ENCODE peak calls at places on chromosomes 5 and 9, in four cellular contexts. One of them, this sample, is unnamed.

GRCh38 chr5:143870871-143871632 is 59.1 kb downstream of the HMHB1 start:
- DNase-seq in mesendoderm: peak
- DNase-seq in AG04450: no peak
- DNase-seq in adipocyte: no peak
- DNase-seq in this sample: no peak

GRCh38 chr5:137142371-137143243 is 356.5 kb downstream of the SPOCK1 start:
- DNase-seq in mesendoderm: no peak
- DNase-seq in AG04450: peak
- DNase-seq in adipocyte: peak
- DNase-seq in this sample: peak

GRCh38 chr9:73039253-73039915 is 86.5 kb upstream of the ALDH1A1 start:
- DNase-seq in mesendoderm: no peak
- DNase-seq in AG04450: no peak
- DNase-seq in adipocyte: peak
- DNase-seq in this sample: peak

GRCh38 chr5:57174128-57174849 is 430 bp downstream of the GPBP1 start:
- DNase-seq in mesendoderm: peak
- DNase-seq in AG04450: no peak
- DNase-seq in adipocyte: peak
- DNase-seq in this sample: peak

GRCh38 chr9:4375424-4376195 is 75.7 kb upstream of the GLIS3 start:
- DNase-seq in mesendoderm: no peak
- DNase-seq in AG04450: peak
- DNase-seq in adipocyte: peak
- DNase-seq in this sample: peak

GRCh38 chr9:99222416-99223280 is 566 bp downstream of the SEC61B start:
- DNase-seq in mesendoderm: peak
- DNase-seq in AG04450: no peak
- DNase-seq in adipocyte: peak
- DNase-seq in this sample: peak

GRCh38 chr9:89698606-89699005 is 93.8 kb downstream of the GADD45G start:
- DNase-seq in mesendoderm: no peak
- DNase-seq in AG04450: no peak
- DNase-seq in adipocyte: no peak
- DNase-seq in this sample: no peak

GRCh38 chr5:60248900-60249299 is 355.4 kb upstream of the PDE4D start:
- DNase-seq in mesendoderm: no peak
- DNase-seq in AG04450: no peak
- DNase-seq in adipocyte: no peak
- DNase-seq in this sample: no peak

GRCh38 chr5:101782352-101783087 is 513.6 kb downstream of the SLCO4C1 start:
- DNase-seq in mesendoderm: no peak
- DNase-seq in AG04450: no peak
- DNase-seq in adipocyte: no peak
- DNase-seq in this sample: no peak

GRCh38 chr5:176151286-176151685 is 86.9 kb upstream of the SIMC1 start:
- DNase-seq in mesendoderm: no peak
- DNase-seq in AG04450: peak
- DNase-seq in adipocyte: peak
- DNase-seq in this sample: peak

GRCh38 chr5:93591323-93591945 is 8.4 kb downstream of the NR2F1 start:
- DNase-seq in mesendoderm: no peak
- DNase-seq in AG04450: no peak
- DNase-seq in adipocyte: no peak
- DNase-seq in this sample: no peak

GRCh38 chr9:78620764-78621163 is 323.8 kb downstream of the PSAT1 start:
- DNase-seq in mesendoderm: no peak
- DNase-seq in AG04450: peak
- DNase-seq in adipocyte: peak
- DNase-seq in this sample: peak

GRCh38 chr5:59088546-59088945 is 505.7 kb downstream of the RAB3C start:
- DNase-seq in mesendoderm: no peak
- DNase-seq in AG04450: no peak
- DNase-seq in adipocyte: no peak
- DNase-seq in this sample: no peak

GRCh38 chr5:144187699-144188294 is 17.1 kb downstream of the KCTD16 start:
- DNase-seq in mesendoderm: no peak
- DNase-seq in AG04450: peak
- DNase-seq in adipocyte: peak
- DNase-seq in this sample: peak

GRCh38 chr5:51018423-51018822 is 352.0 kb downstream of the PARP8 start:
- DNase-seq in mesendoderm: no peak
- DNase-seq in AG04450: no peak
- DNase-seq in adipocyte: no peak
- DNase-seq in this sample: no peak

GRCh38 chr5:141493500-141494422 is 4.9 kb downstream of the PCDHGC5 start:
- DNase-seq in mesendoderm: no peak
- DNase-seq in AG04450: no peak
- DNase-seq in adipocyte: no peak
- DNase-seq in this sample: no peak

GRCh38 chr5:1347571-1347970 is 2.7 kb upstream of the CLPTM1L start:
- DNase-seq in mesendoderm: no peak
- DNase-seq in AG04450: no peak
- DNase-seq in adipocyte: no peak
- DNase-seq in this sample: no peak

GRCh38 chr5:160802567-160802966 is 49.4 kb downstream of the ATP10B start:
- DNase-seq in mesendoderm: peak
- DNase-seq in AG04450: no peak
- DNase-seq in adipocyte: no peak
- DNase-seq in this sample: no peak

GRCh38 chr5:77200663-77201062 is 9.8 kb upstream of the PDE8B start:
- DNase-seq in mesendoderm: no peak
- DNase-seq in AG04450: no peak
- DNase-seq in adipocyte: no peak
- DNase-seq in this sample: no peak
- H3K4me3 ChIP-seq in mesendoderm: no peak
- H3K4me3 ChIP-seq in AG04450: no peak
- H3K4me3 ChIP-seq in adipocyte: no peak
- H3K4me3 ChIP-seq in this sample: no peak

GRCh38 chr5:43313854-43314457 is 744 bp upstream of the HMGCS1 start:
- DNase-seq in mesendoderm: no peak
- DNase-seq in AG04450: no peak
- DNase-seq in adipocyte: peak
- DNase-seq in this sample: no peak
- H3K4me3 ChIP-seq in mesendoderm: no peak
- H3K4me3 ChIP-seq in AG04450: peak
- H3K4me3 ChIP-seq in adipocyte: peak
- H3K4me3 ChIP-seq in this sample: peak

GRCh38 chr5:171945476-171945875 is 61.0 kb downstream of the FBXW11 start:
- DNase-seq in mesendoderm: no peak
- DNase-seq in AG04450: no peak
- DNase-seq in adipocyte: no peak
- DNase-seq in this sample: no peak

GRCh38 chr5:171946382-171946781 is 60.1 kb downstream of the FBXW11 start:
- DNase-seq in mesendoderm: peak
- DNase-seq in AG04450: no peak
- DNase-seq in adipocyte: no peak
- DNase-seq in this sample: no peak

GRCh38 chr5:171945066-171945465 is 61.4 kb downstream of the FBXW11 start:
- DNase-seq in mesendoderm: no peak
- DNase-seq in AG04450: no peak
- DNase-seq in adipocyte: peak
- DNase-seq in this sample: peak
- H3K4me3 ChIP-seq in mesendoderm: no peak
- H3K4me3 ChIP-seq in AG04450: no peak
- H3K4me3 ChIP-seq in adipocyte: peak
- H3K4me3 ChIP-seq in this sample: no peak

GRCh38 chr9:110142868-110143866 is 64.8 kb downstream of the C9orf152 start:
- DNase-seq in mesendoderm: no peak
- DNase-seq in AG04450: no peak
- DNase-seq in adipocyte: no peak
- DNase-seq in this sample: no peak

GRCh38 chr9:110141118-110141797 is 66.7 kb downstream of the C9orf152 start:
- DNase-seq in mesendoderm: no peak
- DNase-seq in AG04450: peak
- DNase-seq in adipocyte: peak
- DNase-seq in this sample: peak

GRCh38 chr9:110140276-110140675 is 67.7 kb downstream of the C9orf152 start:
- DNase-seq in mesendoderm: no peak
- DNase-seq in AG04450: no peak
- DNase-seq in adipocyte: no peak
- DNase-seq in this sample: no peak

GRCh38 chr9:110143969-110144545 is 63.9 kb downstream of the C9orf152 start:
- DNase-seq in mesendoderm: no peak
- DNase-seq in AG04450: no peak
- DNase-seq in adipocyte: no peak
- DNase-seq in this sample: no peak

GRCh38 chr9:110142253-110142652 is 65.7 kb downstream of the C9orf152 start:
- DNase-seq in mesendoderm: no peak
- DNase-seq in AG04450: no peak
- DNase-seq in adipocyte: no peak
- DNase-seq in this sample: no peak
- H3K4me3 ChIP-seq in mesendoderm: no peak
- H3K4me3 ChIP-seq in AG04450: no peak
- H3K4me3 ChIP-seq in adipocyte: peak
- H3K4me3 ChIP-seq in this sample: no peak

DNA sequence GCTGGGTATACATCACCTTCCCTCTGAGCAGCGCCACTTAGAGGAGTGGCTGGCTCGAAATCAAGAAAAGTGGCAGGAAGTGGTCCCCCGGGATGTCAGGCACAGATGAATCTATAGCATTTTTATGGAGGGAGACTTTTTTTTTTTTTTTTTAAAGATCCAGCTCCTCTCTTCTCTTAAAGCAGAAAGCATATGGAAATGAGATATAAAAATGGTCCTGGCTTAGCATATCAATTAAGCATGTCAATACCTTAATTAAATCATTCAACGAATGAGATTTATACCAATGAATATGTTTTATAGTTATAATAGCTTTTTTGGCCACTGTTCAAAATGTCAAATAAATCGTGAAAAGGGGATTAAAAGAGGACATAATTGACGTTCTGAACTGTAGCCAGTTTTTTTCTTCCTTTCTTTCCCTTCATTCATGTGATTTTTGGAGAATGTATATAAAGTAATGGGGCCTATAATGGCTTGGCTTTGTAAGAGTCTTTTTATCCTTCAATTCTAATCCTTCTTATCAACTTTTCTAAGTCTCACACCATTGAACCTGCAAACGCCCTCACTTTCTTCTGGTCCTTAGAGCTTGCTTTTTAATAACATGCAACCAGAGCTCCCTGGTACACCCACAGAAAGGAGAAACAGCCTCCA is 319.2 kb upstream of the PANK3 start:
- DNase-seq in mesendoderm: no peak
- DNase-seq in AG04450: no peak
- DNase-seq in adipocyte: peak
- DNase-seq in this sample: no peak
- H3K4me3 ChIP-seq in mesendoderm: no peak
- H3K4me3 ChIP-seq in AG04450: no peak
- H3K4me3 ChIP-seq in adipocyte: no peak
- H3K4me3 ChIP-seq in this sample: no peak

GRCh38 chr9:136230773-136231172 is 14.8 kb downstream of the QSOX2 start:
- DNase-seq in mesendoderm: no peak
- DNase-seq in AG04450: no peak
- DNase-seq in adipocyte: no peak
- DNase-seq in this sample: no peak
- H3K4me3 ChIP-seq in mesendoderm: no peak
- H3K4me3 ChIP-seq in AG04450: no peak
- H3K4me3 ChIP-seq in adipocyte: no peak
- H3K4me3 ChIP-seq in this sample: no peak

GRCh38 chr5:180069589-180070247 is 1.8 kb downstream of the RNF130 start:
- DNase-seq in mesendoderm: peak
- DNase-seq in AG04450: no peak
- DNase-seq in adipocyte: peak
- DNase-seq in this sample: no peak
- H3K4me3 ChIP-seq in mesendoderm: no peak
- H3K4me3 ChIP-seq in AG04450: peak
- H3K4me3 ChIP-seq in adipocyte: peak
- H3K4me3 ChIP-seq in this sample: peak

DNA sequence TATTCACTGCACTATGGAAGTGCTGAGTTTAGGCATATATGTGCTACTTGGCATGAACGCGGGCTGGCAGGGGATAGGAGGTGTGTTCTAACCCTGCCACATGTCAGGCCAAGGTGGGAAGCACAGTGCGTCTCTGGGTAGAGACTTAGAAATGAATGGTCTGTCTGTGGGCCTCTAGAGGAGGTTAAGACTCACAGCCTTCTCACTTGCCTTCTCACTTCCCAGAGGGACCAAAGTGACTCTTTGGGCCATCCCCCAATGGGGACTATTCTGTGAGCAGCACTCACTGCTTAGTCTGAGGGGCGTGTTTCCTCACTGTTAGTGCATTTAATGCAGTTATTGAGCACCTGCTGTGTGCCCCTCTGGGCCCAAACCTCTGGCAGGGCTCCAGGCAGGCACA is 2.4 kb upstream of the PITX1 start:
- DNase-seq in mesendoderm: no peak
- DNase-seq in AG04450: no peak
- DNase-seq in adipocyte: no peak
- DNase-seq in this sample: no peak
- H3K4me3 ChIP-seq in mesendoderm: no peak
- H3K4me3 ChIP-seq in AG04450: no peak
- H3K4me3 ChIP-seq in adipocyte: no peak
- H3K4me3 ChIP-seq in this sample: no peak

GRCh38 chr5:151234476-151235238 is 10.8 kb upstream of the CCDC69 start:
- DNase-seq in mesendoderm: no peak
- DNase-seq in AG04450: no peak
- DNase-seq in adipocyte: peak
- DNase-seq in this sample: peak
- H3K4me3 ChIP-seq in mesendoderm: no peak
- H3K4me3 ChIP-seq in AG04450: no peak
- H3K4me3 ChIP-seq in adipocyte: peak
- H3K4me3 ChIP-seq in this sample: no peak

DNA sequence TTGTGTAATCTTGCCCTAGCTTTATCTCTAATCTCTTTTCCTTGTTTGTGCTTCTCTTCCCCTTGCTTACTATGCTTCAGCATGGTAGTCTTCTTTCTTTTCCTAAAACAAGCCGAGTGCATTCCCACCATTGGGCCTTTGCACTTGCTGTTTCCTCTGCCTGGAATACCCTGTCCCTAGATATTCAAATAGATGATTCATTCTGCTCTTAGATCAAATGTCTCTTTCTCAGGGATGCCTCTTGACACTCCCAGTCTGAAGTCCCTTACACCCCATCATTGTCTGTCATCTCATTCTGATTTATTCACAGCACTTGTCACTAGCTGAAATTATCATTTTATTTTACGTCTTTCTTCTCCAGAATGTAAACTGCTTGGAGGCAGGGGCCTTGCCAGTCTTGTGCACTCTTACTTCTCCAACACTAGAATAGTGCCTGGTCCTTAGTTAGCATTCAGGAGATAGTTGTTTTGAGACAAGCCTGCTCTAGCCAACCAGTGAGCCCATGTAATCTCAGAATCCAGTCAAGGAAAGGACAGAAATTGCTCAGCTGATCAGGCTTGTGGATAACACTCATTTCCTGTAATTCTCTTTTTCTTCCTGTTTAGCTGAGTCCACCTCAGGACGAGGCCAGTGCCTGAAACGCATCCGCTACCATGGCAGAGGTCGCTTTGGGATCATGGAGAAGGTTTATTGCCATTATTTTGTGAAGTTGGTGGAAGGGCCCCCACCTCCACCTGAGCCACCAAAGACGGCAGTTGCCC is 25.4 kb downstream of the MRPL22 start:
- DNase-seq in mesendoderm: no peak
- DNase-seq in AG04450: no peak
- DNase-seq in adipocyte: no peak
- DNase-seq in this sample: no peak
- H3K4me3 ChIP-seq in mesendoderm: no peak
- H3K4me3 ChIP-seq in AG04450: no peak
- H3K4me3 ChIP-seq in adipocyte: no peak
- H3K4me3 ChIP-seq in this sample: no peak